ENCODE peak calls at places on chromosomes 2 and 18, in nine cellular contexts. U is fibroblast of lung, I is OCI-LY7, E is ovary, J is GM23338, B is heart right ventricle, A is lung, K is Peyer's patch, M is PC-9. P is an unnamed sample.

GRCh38 chr2:21392660-21393059 is 268.9 kb downstream of the TDRD15 start:
- DNase-seq in U (no peak), I (no peak), E (no peak), J (no peak), B (no peak), A (no peak), K (no peak), M (no peak), P (no peak)

GRCh38 chr2:70403267-70404053 is 101.6 kb upstream of the FAM136A start:
- DNase-seq in U (no peak), I (no peak), E (no peak), J (peak; percentile 44), B (no peak), A (no peak), K (no peak), M (peak; percentile 73), P (no peak)

GRCh38 chr18:8662574-8663255 is 42.6 kb upstream of the MTCL1 start:
- DNase-seq in U (no peak), I (no peak), E (no peak), J (no peak), B (no peak), A (no peak), K (no peak), M (no peak), P (no peak)

GRCh38 chr2:509888-510287 is 167.3 kb downstream of the TMEM18 start:
- DNase-seq in U (no peak), I (no peak), E (no peak), J (no peak), B (no peak), A (no peak), K (no peak), M (no peak), P (no peak)

GRCh38 chr18:38362286-38362792 is 796.7 kb upstream of the CELF4 start:
- DNase-seq in U (no peak), I (no peak), E (no peak), J (peak; percentile 9), B (no peak), A (no peak), K (no peak), M (no peak), P (no peak)

GRCh38 chr2:202035089-202035940 is 1.7 kb downstream of the FZD7 start:
- DNase-seq in U (peak; percentile 88), I (no peak), E (peak; percentile 88), J (peak; percentile 64), B (peak; percentile 53), A (no peak), K (no peak), M (peak; percentile 18), P (no peak)

GRCh38 chr2:121038831-121039230 is 246.2 kb downstream of the TFCP2L1 start:
- DNase-seq in U (no peak), I (no peak), E (no peak), J (no peak), B (no peak), A (peak; percentile 75), K (no peak), M (peak; percentile 92), P (no peak)

GRCh38 chr2:111108745-111109271 is 11.9 kb upstream of the BCL2L11 start:
- DNase-seq in U (no peak), I (no peak), E (no peak), J (no peak), B (no peak), A (no peak), K (no peak), M (no peak), P (no peak)

GRCh38 chr2:38057651-38058410 is 18.1 kb downstream of the CYP1B1 start:
- DNase-seq in U (no peak), I (no peak), E (no peak), J (no peak), B (no peak), A (no peak), K (no peak), M (no peak), P (no peak)

GRCh38 chr2:71922501-71923142 is 225.0 kb downstream of the CYP26B1 start:
- DNase-seq in U (no peak), I (no peak), E (no peak), J (no peak), B (no peak), A (peak; percentile 27), K (no peak), M (no peak), P (peak; percentile 23)

GRCh38 chr2:59726226-59726800 is 827.1 kb downstream of the BCL11A start:
- DNase-seq in U (no peak), I (no peak), E (no peak), J (no peak), B (no peak), A (no peak), K (no peak), M (no peak), P (no peak)

GRCh38 chr2:61357681-61358080 is 113.2 kb downstream of the USP34 start:
- DNase-seq in U (peak; percentile 18), I (no peak), E (no peak), J (no peak), B (no peak), A (peak; percentile 59), K (no peak), M (no peak), P (no peak)

GRCh38 chr2:134718956-134719814 is at the start of gene TMEM163:
- DNase-seq in U (no peak), I (no peak), E (peak; percentile 37), J (peak; percentile 70), B (no peak), A (no peak), K (no peak), M (peak; percentile 52), P (peak; percentile 43)

GRCh38 chr2:240298803-240299709 is 136.4 kb upstream of the GPC1 start:
- DNase-seq in U (no peak), I (no peak), E (peak; percentile 20), J (no peak), B (no peak), A (peak; percentile 7), K (no peak), M (no peak), P (no peak)

GRCh38 chr2:134700730-134701129 is 18.1 kb downstream of the TMEM163 start:
- DNase-seq in U (no peak), I (no peak), E (no peak), J (no peak), B (no peak), A (no peak), K (no peak), M (no peak), P (no peak)

GRCh38 chr2:167924556-167924955 is 322.8 kb downstream of the STK39 start:
- DNase-seq in U (no peak), I (no peak), E (no peak), J (no peak), B (no peak), A (no peak), K (no peak), M (no peak), P (peak; percentile 40)

GRCh38 chr2:184186436-184186835 is 411.9 kb upstream of the ZNF804A start:
- DNase-seq in U (no peak), I (no peak), E (no peak), J (no peak), B (no peak), A (no peak), K (no peak), M (no peak), P (no peak)

GRCh38 chr2:71925268-71926097 is 222.2 kb downstream of the CYP26B1 start:
- DNase-seq in U (no peak), I (no peak), E (no peak), J (no peak), B (no peak), A (peak; percentile 25), K (no peak), M (peak; percentile 51), P (peak; percentile 58)

GRCh38 chr2:36356199-36356989 is 816 bp downstream of the CRIM1 start:
- DNase-seq in U (no peak), I (peak; percentile 71), E (peak; percentile 76), J (peak; percentile 58), B (peak; percentile 38), A (peak; percentile 53), K (no peak), M (no peak), P (peak; percentile 55)
- H3K4me1 ChIP-seq in U (peaks cover 12% of the 10 kb centered on the region), I (peaks cover 53% of the 10 kb centered on the region), E (peaks cover 11% of the 10 kb centered on the region), J (peaks cover 62% of the 10 kb centered on the region), B (peaks cover 58% of the 10 kb centered on the region), A (peaks cover 8% of the 10 kb centered on the region), K (no peaks in the 10 kb centered on the region), M (peaks cover 62% of the 10 kb centered on the region), P (peaks cover 52% of the 10 kb centered on the region)

DNA sequence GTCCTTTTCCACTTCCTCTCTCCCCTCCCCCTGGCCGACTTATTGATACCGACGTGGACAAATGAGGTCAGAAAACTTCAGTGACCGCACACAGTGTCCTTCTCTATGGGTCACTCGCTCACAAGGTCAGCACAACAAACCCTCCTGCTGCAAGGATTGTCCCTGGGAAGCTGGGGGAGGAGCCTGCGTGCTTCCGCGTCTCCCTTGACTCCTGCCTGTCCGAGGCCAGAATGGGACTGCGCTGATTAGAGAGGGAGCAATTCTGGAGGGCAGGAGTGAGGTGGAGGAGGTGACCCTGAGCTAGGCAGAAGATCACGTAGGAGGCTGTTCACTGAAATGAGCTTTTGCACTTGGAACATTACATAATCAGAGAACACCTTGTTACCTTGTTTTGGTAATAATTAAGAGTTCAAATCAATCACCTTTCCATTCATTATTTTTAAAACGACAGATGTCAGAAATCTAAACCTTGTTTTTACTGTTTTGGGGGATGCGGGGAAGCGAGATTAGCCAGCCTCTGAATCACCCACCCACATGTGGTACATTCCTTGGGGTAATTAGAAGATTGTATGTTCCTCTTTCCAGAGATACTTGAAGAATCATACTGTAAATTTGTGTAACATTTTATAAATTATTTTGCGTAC is 70.6 kb downstream of the CTAGE1 start:
- DNase-seq in U (peak; percentile 38), I (no peak), E (peak; percentile 86), J (peak; percentile 81), B (peak; percentile 89), A (peak; percentile 57), K (no peak), M (peak; percentile 48), P (peak; percentile 21)
- H3K4me3 ChIP-seq in U (no peak overlapping the region), I (no peak overlapping the region), E (peak overlapping the region; percentile 66), J (peak overlapping the region; percentile 68), B (peak overlapping the region; percentile 65), A (no peak overlapping the region), K (peak overlapping the region; percentile 55), M (peak overlapping the region; percentile 60), P (no peak overlapping the region)

GRCh38 chr18:25921677-25922421 is 168.6 kb downstream of the SS18 start:
- DNase-seq in U (peak; percentile 7), I (peak; percentile 73), E (no peak), J (peak; percentile 84), B (no peak), A (no peak), K (peak; percentile 23), M (peak; percentile 11), P (peak; percentile 43)

DNA sequence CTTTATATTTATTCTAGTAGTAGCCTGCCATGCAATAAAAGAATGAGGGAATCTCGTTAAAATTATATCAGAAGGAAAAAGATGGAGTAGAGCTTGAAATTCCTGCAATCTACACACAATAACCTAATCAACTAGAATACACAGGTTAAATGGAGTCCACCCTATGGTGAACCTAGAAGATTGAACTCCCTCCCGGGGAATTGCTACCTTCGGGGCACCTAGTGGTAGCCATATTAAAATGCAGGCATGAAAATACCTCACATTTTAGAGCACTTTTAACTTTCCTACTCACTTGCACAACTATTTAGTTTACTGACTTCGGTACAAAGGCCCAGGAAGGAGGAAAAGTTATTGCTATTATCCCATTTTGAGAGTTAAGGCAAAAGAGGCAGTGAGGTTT is 174.5 kb downstream of the SS18 start:
- DNase-seq in U (no peak), I (peak; percentile 19), E (no peak), J (peak; percentile 41), B (no peak), A (no peak), K (no peak), M (no peak), P (no peak)
- TF ChIP-seq CTCF in U (no peak), I (peak; percentile 71), E (no peak), J (peak; percentile 54), B (no peak), A (no peak), K (no peak), M (no peak), P (no peak)

GRCh38 chr18:55248497-55248896 is 289.2 kb upstream of the CCDC68 start:
- DNase-seq in U (no peak), I (no peak), E (no peak), J (no peak), B (no peak), A (no peak), K (no peak), M (no peak), P (no peak)
- H3K4me1 ChIP-seq in U (peaks cover 18% of the 10 kb centered on the region), I (no peaks in the 10 kb centered on the region), E (peaks cover 13% of the 10 kb centered on the region), J (peaks cover 19% of the 10 kb centered on the region), B (peaks cover 80% of the 10 kb centered on the region), A (peaks cover 20% of the 10 kb centered on the region), K (no peaks in the 10 kb centered on the region), M (no peaks in the 10 kb centered on the region), P (peaks cover 42% of the 10 kb centered on the region)

P was measured in Caco-2.